ENCODE peak calls at places on chromosome 2, in eight cellular contexts. One of them, this sample, is unnamed.

GRCh38 chr2:172226244-172227061 is 123.8 kb upstream of the DLX2 start:
- DNase-seq in breast epithelium: no peak
- DNase-seq in B cell: no peak
- DNase-seq in uterus: no peak
- DNase-seq in OCI-LY7: peak; percentile 5
- DNase-seq in thyroid gland: no peak
- DNase-seq in RWPE2: no peak
- DNase-seq in spleen: no peak
- DNase-seq in this sample: no peak

GRCh38 chr2:156476516-156477206 is 40.5 kb downstream of the GPD2 start:
- DNase-seq in breast epithelium: no peak
- DNase-seq in B cell: no peak
- DNase-seq in uterus: no peak
- DNase-seq in OCI-LY7: no peak
- DNase-seq in thyroid gland: no peak
- DNase-seq in RWPE2: no peak
- DNase-seq in spleen: no peak
- DNase-seq in this sample: peak; percentile 73

GRCh38 chr2:172354347-172354746 is 73.0 kb upstream of the ITGA6 start:
- DNase-seq in breast epithelium: no peak
- DNase-seq in B cell: no peak
- DNase-seq in uterus: no peak
- DNase-seq in OCI-LY7: no peak
- DNase-seq in thyroid gland: no peak
- DNase-seq in RWPE2: no peak
- DNase-seq in spleen: no peak
- DNase-seq in this sample: no peak

GRCh38 chr2:111030271-111030891 is 90.3 kb upstream of the BCL2L11 start:
- DNase-seq in breast epithelium: no peak
- DNase-seq in B cell: no peak
- DNase-seq in uterus: no peak
- DNase-seq in OCI-LY7: no peak
- DNase-seq in thyroid gland: no peak
- DNase-seq in RWPE2: no peak
- DNase-seq in spleen: no peak
- DNase-seq in this sample: peak; percentile 28

GRCh38 chr2:168156661-168157060 is 90.7 kb downstream of the STK39 start:
- DNase-seq in breast epithelium: no peak
- DNase-seq in B cell: no peak
- DNase-seq in uterus: peak; percentile 53
- DNase-seq in OCI-LY7: no peak
- DNase-seq in thyroid gland: no peak
- DNase-seq in RWPE2: peak; percentile 56
- DNase-seq in spleen: no peak
- DNase-seq in this sample: no peak

GRCh38 chr2:119177171-119177837 is 18.8 kb upstream of the C1QL2 start:
- DNase-seq in breast epithelium: no peak
- DNase-seq in B cell: no peak
- DNase-seq in uterus: no peak
- DNase-seq in OCI-LY7: no peak
- DNase-seq in thyroid gland: peak; percentile 36
- DNase-seq in RWPE2: no peak
- DNase-seq in spleen: no peak
- DNase-seq in this sample: no peak

GRCh38 chr2:20224191-20224715 is 677 bp downstream of the SDC1 start:
- DNase-seq in breast epithelium: no peak
- DNase-seq in B cell: no peak
- DNase-seq in uterus: no peak
- DNase-seq in OCI-LY7: no peak
- DNase-seq in thyroid gland: no peak
- DNase-seq in RWPE2: peak; percentile 66
- DNase-seq in spleen: no peak
- DNase-seq in this sample: peak; percentile 45

GRCh38 chr2:175309799-175310198 is 128.3 kb upstream of the ATP5MC3 start:
- DNase-seq in breast epithelium: no peak
- DNase-seq in B cell: no peak
- DNase-seq in uterus: no peak
- DNase-seq in OCI-LY7: peak; percentile 22
- DNase-seq in thyroid gland: no peak
- DNase-seq in RWPE2: no peak
- DNase-seq in spleen: no peak
- DNase-seq in this sample: peak; percentile 49

GRCh38 chr2:225100856-225101294 is 58.6 kb upstream of the DOCK10 start:
- DNase-seq in breast epithelium: no peak
- DNase-seq in B cell: no peak
- DNase-seq in uterus: no peak
- DNase-seq in OCI-LY7: no peak
- DNase-seq in thyroid gland: no peak
- DNase-seq in RWPE2: no peak
- DNase-seq in spleen: no peak
- DNase-seq in this sample: no peak

GRCh38 chr2:1755436-1756191 is 11.3 kb upstream of the PXDN start:
- DNase-seq in breast epithelium: no peak
- DNase-seq in B cell: no peak
- DNase-seq in uterus: no peak
- DNase-seq in OCI-LY7: no peak
- DNase-seq in thyroid gland: no peak
- DNase-seq in RWPE2: no peak
- DNase-seq in spleen: peak; percentile 55
- DNase-seq in this sample: no peak

GRCh38 chr2:149858916-149859634 is 271.5 kb upstream of the MMADHC start:
- DNase-seq in breast epithelium: no peak
- DNase-seq in B cell: no peak
- DNase-seq in uterus: no peak
- DNase-seq in OCI-LY7: no peak
- DNase-seq in thyroid gland: no peak
- DNase-seq in RWPE2: no peak
- DNase-seq in spleen: no peak
- DNase-seq in this sample: no peak

GRCh38 chr2:3311601-3312000 is 66.0 kb downstream of the EIPR1 start:
- DNase-seq in breast epithelium: no peak
- DNase-seq in B cell: no peak
- DNase-seq in uterus: no peak
- DNase-seq in OCI-LY7: no peak
- DNase-seq in thyroid gland: no peak
- DNase-seq in RWPE2: no peak
- DNase-seq in spleen: peak; percentile 72
- DNase-seq in this sample: no peak

GRCh38 chr2:133266075-133266925 is 302.0 kb downstream of the NCKAP5 start:
- DNase-seq in breast epithelium: no peak
- DNase-seq in B cell: no peak
- DNase-seq in uterus: no peak
- DNase-seq in OCI-LY7: no peak
- DNase-seq in thyroid gland: no peak
- DNase-seq in RWPE2: peak; percentile 47
- DNase-seq in spleen: no peak
- DNase-seq in this sample: no peak

GRCh38 chr2:137096693-137097092 is 331.3 kb downstream of the THSD7B start:
- DNase-seq in breast epithelium: no peak
- DNase-seq in B cell: no peak
- DNase-seq in uterus: no peak
- DNase-seq in OCI-LY7: peak; percentile 4
- DNase-seq in thyroid gland: no peak
- DNase-seq in RWPE2: no peak
- DNase-seq in spleen: no peak
- DNase-seq in this sample: peak; percentile 1
- TF ChIP-seq CTCF in breast epithelium: no peak
- TF ChIP-seq CTCF in B cell: no peak
- TF ChIP-seq CTCF in uterus: no peak
- TF ChIP-seq CTCF in OCI-LY7: peak; percentile 68
- TF ChIP-seq CTCF in thyroid gland: no peak
- TF ChIP-seq CTCF in RWPE2: peak; percentile 15
- TF ChIP-seq CTCF in spleen: no peak
- TF ChIP-seq CTCF in this sample: no peak

GRCh38 chr2:112256654-112257053 is 1.8 kb upstream of the ZC3H8 start:
- DNase-seq in breast epithelium: no peak
- DNase-seq in B cell: no peak
- DNase-seq in uterus: no peak
- DNase-seq in OCI-LY7: no peak
- DNase-seq in thyroid gland: no peak
- DNase-seq in RWPE2: no peak
- DNase-seq in spleen: no peak
- DNase-seq in this sample: no peak

GRCh38 chr2:112257575-112257974 is 2.7 kb upstream of the ZC3H8 start:
- DNase-seq in breast epithelium: no peak
- DNase-seq in B cell: no peak
- DNase-seq in uterus: no peak
- DNase-seq in OCI-LY7: no peak
- DNase-seq in thyroid gland: no peak
- DNase-seq in RWPE2: no peak
- DNase-seq in spleen: no peak
- DNase-seq in this sample: no peak

GRCh38 chr2:112253261-112253807 is 1.5 kb downstream of the ZC3H8 start:
- DNase-seq in breast epithelium: no peak
- DNase-seq in B cell: no peak
- DNase-seq in uterus: no peak
- DNase-seq in OCI-LY7: no peak
- DNase-seq in thyroid gland: no peak
- DNase-seq in RWPE2: no peak
- DNase-seq in spleen: no peak
- DNase-seq in this sample: no peak

GRCh38 chr2:112255875-112256274 is 1.0 kb upstream of the ZC3H8 start:
- DNase-seq in breast epithelium: no peak
- DNase-seq in B cell: no peak
- DNase-seq in uterus: no peak
- DNase-seq in OCI-LY7: no peak
- DNase-seq in thyroid gland: no peak
- DNase-seq in RWPE2: no peak
- DNase-seq in spleen: no peak
- DNase-seq in this sample: no peak

GRCh38 chr2:112254466-112255240 is at the start of gene ZC3H8:
- DNase-seq in breast epithelium: peak; percentile 94
- DNase-seq in B cell: peak; percentile 99
- DNase-seq in uterus: peak; percentile 94
- DNase-seq in OCI-LY7: peak; percentile 93
- DNase-seq in thyroid gland: peak; percentile 95
- DNase-seq in RWPE2: peak; percentile 90
- DNase-seq in spleen: peak; percentile 99
- DNase-seq in this sample: peak; percentile 96
- TF ChIP-seq CTCF in breast epithelium: no peak
- TF ChIP-seq CTCF in B cell: no peak
- TF ChIP-seq CTCF in uterus: no peak
- TF ChIP-seq CTCF in OCI-LY7: peak; percentile 45
- TF ChIP-seq CTCF in thyroid gland: no peak
- TF ChIP-seq CTCF in RWPE2: no peak
- TF ChIP-seq CTCF in spleen: no peak
- TF ChIP-seq CTCF in this sample: peak; percentile 8

GRCh38 chr2:130328710-130329109 is 14.0 kb upstream of the IMP4 start:
- DNase-seq in breast epithelium: no peak
- DNase-seq in B cell: no peak
- DNase-seq in uterus: no peak
- DNase-seq in OCI-LY7: no peak
- DNase-seq in thyroid gland: no peak
- DNase-seq in RWPE2: no peak
- DNase-seq in spleen: no peak
- DNase-seq in this sample: no peak

GRCh38 chr2:130332271-130333073 is 10.2 kb upstream of the IMP4 start:
- DNase-seq in breast epithelium: peak; percentile 77
- DNase-seq in B cell: peak; percentile 82
- DNase-seq in uterus: peak; percentile 82
- DNase-seq in OCI-LY7: peak; percentile 78
- DNase-seq in thyroid gland: peak; percentile 77
- DNase-seq in RWPE2: peak; percentile 71
- DNase-seq in spleen: peak; percentile 91
- DNase-seq in this sample: peak; percentile 79

DNA sequence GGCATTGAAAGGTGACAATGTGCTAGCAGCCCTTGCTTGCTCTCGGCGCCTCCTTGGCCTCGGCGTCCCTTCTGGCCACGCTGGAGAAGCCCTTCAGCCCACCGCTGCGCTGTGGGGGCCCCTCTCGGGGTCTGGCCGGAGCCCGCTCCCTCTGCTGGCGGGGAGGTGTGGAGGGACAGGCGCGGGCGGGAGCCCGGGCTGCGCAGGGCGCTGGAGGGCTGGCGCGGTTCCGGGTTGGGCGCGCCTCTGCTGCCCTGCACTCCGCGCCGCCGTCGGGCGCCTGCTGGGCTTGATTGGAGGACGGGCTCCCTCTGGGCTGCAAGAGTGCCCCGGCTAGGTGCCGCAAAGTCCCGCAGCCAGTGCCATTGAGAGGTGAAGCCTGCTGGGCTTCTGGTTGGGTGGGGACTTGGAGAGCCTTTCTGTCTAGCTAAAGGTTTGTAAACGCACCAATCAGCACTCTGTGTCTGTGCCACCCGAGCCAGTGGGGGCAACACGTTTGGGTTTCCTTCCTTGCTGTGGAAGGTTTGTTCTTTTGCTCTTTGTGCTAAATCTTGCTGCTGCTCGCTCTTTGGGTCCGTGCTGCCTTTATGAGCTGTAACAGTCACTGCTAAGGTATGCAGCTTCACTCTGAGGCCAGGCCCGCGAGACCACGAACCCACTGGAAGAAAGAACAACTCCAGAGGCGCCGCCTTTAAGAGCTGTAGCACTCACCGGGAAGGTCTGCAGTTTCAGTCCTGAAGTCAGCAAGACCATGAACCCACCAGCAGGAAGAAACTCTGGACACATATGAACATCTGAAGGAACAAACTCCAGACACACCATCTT is 14.8 kb upstream of the IMP4 start:
- DNase-seq in breast epithelium: no peak
- DNase-seq in B cell: no peak
- DNase-seq in uterus: no peak
- DNase-seq in OCI-LY7: no peak
- DNase-seq in thyroid gland: no peak
- DNase-seq in RWPE2: peak; percentile 74
- DNase-seq in spleen: no peak
- DNase-seq in this sample: no peak
- TF ChIP-seq CTCF in breast epithelium: no peak
- TF ChIP-seq CTCF in B cell: no peak
- TF ChIP-seq CTCF in uterus: no peak
- TF ChIP-seq CTCF in OCI-LY7: no peak
- TF ChIP-seq CTCF in thyroid gland: no peak
- TF ChIP-seq CTCF in RWPE2: no peak
- TF ChIP-seq CTCF in spleen: no peak
- TF ChIP-seq CTCF in this sample: no peak

DNA sequence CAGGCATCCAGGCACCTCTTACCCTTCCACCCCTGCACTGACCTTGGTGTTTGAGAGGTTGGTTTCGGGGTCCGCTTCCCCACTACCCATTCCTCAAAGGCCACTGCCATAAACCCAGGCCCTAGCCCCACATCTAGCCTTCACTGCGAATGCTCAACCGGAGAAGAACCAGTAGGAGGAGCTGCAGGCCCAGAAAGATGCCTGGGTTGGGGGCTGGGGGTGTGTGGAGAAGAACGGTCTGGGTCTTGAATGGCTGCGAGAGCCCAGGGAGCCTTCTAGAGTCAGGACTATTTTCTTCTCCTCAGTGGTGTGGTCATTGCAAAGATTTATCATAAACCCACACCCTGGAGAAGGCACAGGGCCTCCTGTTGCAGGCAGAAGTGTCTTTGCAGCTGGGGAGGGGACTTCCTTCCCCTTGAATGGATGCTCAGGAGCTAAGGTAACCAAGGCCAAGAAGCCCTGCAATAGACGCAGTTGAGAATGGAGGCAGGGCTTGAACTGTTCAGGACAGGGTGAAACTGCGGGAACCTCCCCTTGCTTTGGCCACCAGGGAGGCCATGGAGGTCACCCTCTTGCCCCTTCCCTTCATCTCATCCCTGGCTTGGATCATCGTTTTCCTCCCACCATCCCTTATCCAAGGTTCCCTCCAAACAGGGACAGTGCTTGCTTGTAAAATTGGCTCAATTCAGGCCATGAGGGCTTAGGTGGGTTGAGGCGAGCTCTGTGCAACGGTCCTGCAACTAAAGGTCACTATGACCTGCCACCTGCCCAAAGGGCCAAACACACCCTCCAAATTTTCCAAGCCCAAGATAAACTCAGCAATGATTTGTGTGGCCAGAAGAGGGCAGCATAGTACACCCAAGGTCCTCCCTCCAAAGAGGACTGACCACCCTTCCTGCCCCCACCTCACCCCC is 20.9 kb downstream of the THNSL2 start:
- DNase-seq in breast epithelium: no peak
- DNase-seq in B cell: no peak
- DNase-seq in uterus: no peak
- DNase-seq in OCI-LY7: peak; percentile 51
- DNase-seq in thyroid gland: peak; percentile 17
- DNase-seq in RWPE2: no peak
- DNase-seq in spleen: no peak
- DNase-seq in this sample: peak; percentile 48
- TF ChIP-seq CTCF in breast epithelium: peak; percentile 23
- TF ChIP-seq CTCF in B cell: peak; percentile 10
- TF ChIP-seq CTCF in uterus: peak; percentile 41
- TF ChIP-seq CTCF in OCI-LY7: peak; percentile 76
- TF ChIP-seq CTCF in thyroid gland: no peak
- TF ChIP-seq CTCF in RWPE2: peak; percentile 76
- TF ChIP-seq CTCF in spleen: peak; percentile 47
- TF ChIP-seq CTCF in this sample: peak; percentile 63

This sample was measured in GM12865.